ENCODE peak calls at places on chromosomes 3 and 15, in six cellular contexts. One of them, this sample, is unnamed. For H3K27me3, the result is how much of the 10 kb centered on the place peaks cover.

GRCh38 chr3:196287066-196287404 is 491 bp downstream of the PCYT1A start:
- DNase-seq in adrenal gland: no peak
- DNase-seq in pancreas: peak
- DNase-seq in HL-60: no peak
- DNase-seq in transverse colon: no peak
- DNase-seq in upper lobe of right lung: no peak
- DNase-seq in this sample: no peak

GRCh38 chr3:2511356-2511755 is 412.7 kb downstream of the CNTN4 start:
- DNase-seq in upper lobe of right lung: no peak
- DNase-seq in HL-60: no peak
- DNase-seq in pancreas: peak
- DNase-seq in adrenal gland: no peak
- DNase-seq in transverse colon: no peak
- DNase-seq in this sample: no peak

GRCh38 chr3:122066331-122067213 is 11.4 kb downstream of the CD86 start:
- DNase-seq in adrenal gland: no peak
- DNase-seq in upper lobe of right lung: no peak
- DNase-seq in transverse colon: no peak
- DNase-seq in HL-60: no peak
- DNase-seq in pancreas: no peak
- DNase-seq in this sample: no peak

GRCh38 chr3:54691230-54691900 is 236.5 kb downstream of the LRTM1 start:
- DNase-seq in upper lobe of right lung: no peak
- DNase-seq in HL-60: no peak
- DNase-seq in pancreas: peak
- DNase-seq in transverse colon: no peak
- DNase-seq in adrenal gland: no peak
- DNase-seq in this sample: no peak

GRCh38 chr15:97652700-97653167 is 307.8 kb upstream of the ARRDC4 start:
- DNase-seq in transverse colon: peak
- DNase-seq in upper lobe of right lung: no peak
- DNase-seq in adrenal gland: no peak
- DNase-seq in pancreas: no peak
- DNase-seq in HL-60: no peak
- DNase-seq in this sample: no peak

GRCh38 chr15:59143281-59143680 is 38.3 kb downstream of the CCNB2 start:
- DNase-seq in transverse colon: no peak
- DNase-seq in HL-60: no peak
- DNase-seq in upper lobe of right lung: no peak
- DNase-seq in pancreas: no peak
- DNase-seq in adrenal gland: no peak
- DNase-seq in this sample: no peak

GRCh38 chr3:150107429-150108175 is 136.9 kb upstream of the PFN2 start:
- DNase-seq in adrenal gland: no peak
- DNase-seq in transverse colon: no peak
- DNase-seq in upper lobe of right lung: no peak
- DNase-seq in pancreas: no peak
- DNase-seq in HL-60: no peak
- DNase-seq in this sample: no peak

GRCh38 chr3:195855471-195856409 is 44.0 kb upstream of the MUC4 start:
- DNase-seq in upper lobe of right lung: no peak
- DNase-seq in transverse colon: no peak
- DNase-seq in pancreas: no peak
- DNase-seq in adrenal gland: no peak
- DNase-seq in HL-60: no peak
- DNase-seq in this sample: no peak

GRCh38 chr3:123843668-123844067 is 40.5 kb downstream of the MYLK start:
- DNase-seq in HL-60: no peak
- DNase-seq in adrenal gland: no peak
- DNase-seq in pancreas: no peak
- DNase-seq in transverse colon: no peak
- DNase-seq in upper lobe of right lung: no peak
- DNase-seq in this sample: no peak

DNA sequence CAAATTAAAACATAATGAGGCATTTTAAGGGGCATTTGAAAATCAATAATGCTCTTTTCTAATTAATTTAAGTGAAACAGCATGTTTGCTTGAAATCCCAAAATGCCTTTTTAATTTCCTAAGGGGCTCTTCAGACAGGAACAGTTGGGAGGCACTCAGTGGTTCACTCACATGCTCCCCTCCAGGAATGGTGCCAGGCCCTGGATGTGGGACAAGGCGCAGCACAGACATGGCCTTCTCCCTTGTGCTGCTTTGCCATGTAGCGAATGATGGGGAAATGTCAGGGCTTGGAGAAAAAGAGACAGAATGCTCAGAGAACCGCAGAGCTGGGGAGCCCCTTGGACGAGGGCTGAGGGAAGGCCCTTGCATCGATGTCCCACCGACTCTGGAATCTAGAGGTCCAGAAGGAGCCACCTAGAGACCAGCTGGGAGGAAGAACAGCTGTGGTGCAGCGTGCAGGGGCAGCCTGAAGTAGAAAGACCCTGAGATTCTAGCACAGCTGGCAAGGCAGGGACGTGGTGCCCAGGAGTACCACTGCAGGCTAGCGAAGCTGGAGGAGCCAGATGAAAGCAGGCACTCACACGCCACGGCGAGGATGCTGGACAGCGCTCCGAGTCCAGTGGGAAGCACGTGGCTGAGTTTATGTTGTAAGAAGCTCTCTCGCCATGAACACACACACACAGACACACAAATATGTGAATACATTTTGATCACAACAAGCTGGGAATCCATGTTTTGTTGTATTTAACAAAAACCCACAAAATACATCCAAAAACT is 27.0 kb downstream of the NSMCE3 start:
- DNase-seq in adrenal gland: no peak
- DNase-seq in upper lobe of right lung: no peak
- DNase-seq in pancreas: no peak
- DNase-seq in HL-60: no peak
- DNase-seq in transverse colon: no peak
- DNase-seq in this sample: no peak
- H3K27me3 ChIP-seq in adrenal gland: under half
- H3K27me3 ChIP-seq in upper lobe of right lung: under half
- H3K27me3 ChIP-seq in pancreas: under half
- H3K27me3 ChIP-seq in HL-60: under half
- H3K27me3 ChIP-seq in transverse colon: under half
- H3K27me3 ChIP-seq in this sample: under half

GRCh38 chr3:192914873-192915272 is 2.8 kb downstream of the MB21D2 start:
- DNase-seq in pancreas: no peak
- DNase-seq in HL-60: no peak
- DNase-seq in upper lobe of right lung: no peak
- DNase-seq in transverse colon: no peak
- DNase-seq in adrenal gland: no peak
- DNase-seq in this sample: no peak

GRCh38 chr3:192915724-192916123 is 1.9 kb downstream of the MB21D2 start:
- DNase-seq in upper lobe of right lung: no peak
- DNase-seq in pancreas: no peak
- DNase-seq in transverse colon: no peak
- DNase-seq in adrenal gland: no peak
- DNase-seq in HL-60: no peak
- DNase-seq in this sample: no peak

GRCh38 chr3:192913540-192913939 is 4.1 kb downstream of the MB21D2 start:
- DNase-seq in HL-60: no peak
- DNase-seq in adrenal gland: no peak
- DNase-seq in pancreas: no peak
- DNase-seq in transverse colon: no peak
- DNase-seq in upper lobe of right lung: no peak
- DNase-seq in this sample: no peak

GRCh38 chr3:192916455-192917257 is 1.0 kb downstream of the MB21D2 start:
- DNase-seq in adrenal gland: peak
- DNase-seq in HL-60: no peak
- DNase-seq in transverse colon: peak
- DNase-seq in upper lobe of right lung: peak
- DNase-seq in pancreas: peak
- DNase-seq in this sample: peak

DNA sequence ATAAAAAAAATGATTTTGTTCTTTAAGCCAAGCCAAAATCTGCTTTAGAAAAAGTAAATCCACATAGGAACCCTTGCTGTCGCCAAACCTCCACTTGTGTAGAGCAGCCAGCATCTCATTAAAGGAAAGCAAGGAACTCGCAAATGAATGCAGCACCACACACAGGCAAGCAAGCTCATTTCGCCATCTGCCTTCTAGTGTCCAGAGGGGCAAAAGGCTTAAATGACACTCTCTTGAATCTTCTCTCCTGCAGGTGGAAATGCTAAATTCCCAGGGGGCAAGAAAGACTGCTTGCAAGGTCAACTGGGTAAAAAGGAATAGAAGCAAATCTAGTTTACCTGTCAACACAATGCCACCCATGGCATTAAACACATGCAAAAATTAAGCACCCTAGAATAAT is 2.4 kb downstream of the MB21D2 start:
- DNase-seq in adrenal gland: no peak
- DNase-seq in transverse colon: no peak
- DNase-seq in HL-60: no peak
- DNase-seq in upper lobe of right lung: no peak
- DNase-seq in pancreas: no peak
- DNase-seq in this sample: peak
- TF ChIP-seq CTCF in adrenal gland: no peak
- TF ChIP-seq CTCF in transverse colon: no peak
- TF ChIP-seq CTCF in HL-60: no peak
- TF ChIP-seq CTCF in upper lobe of right lung: no peak
- TF ChIP-seq CTCF in pancreas: no peak
- TF ChIP-seq CTCF in this sample: peak

GRCh38 chr3:74613060-74613459 is 1.4 kb downstream of the CNTN3 start:
- DNase-seq in adrenal gland: no peak
- DNase-seq in upper lobe of right lung: no peak
- DNase-seq in pancreas: no peak
- DNase-seq in transverse colon: no peak
- DNase-seq in HL-60: no peak
- DNase-seq in this sample: no peak

GRCh38 chr3:74607803-74608202 is 6.7 kb downstream of the CNTN3 start:
- DNase-seq in transverse colon: no peak
- DNase-seq in upper lobe of right lung: no peak
- DNase-seq in HL-60: no peak
- DNase-seq in pancreas: no peak
- DNase-seq in adrenal gland: no peak
- DNase-seq in this sample: no peak

GRCh38 chr3:74614133-74614967 is at the start of gene CNTN3:
- DNase-seq in adrenal gland: no peak
- DNase-seq in upper lobe of right lung: peak
- DNase-seq in HL-60: no peak
- DNase-seq in pancreas: peak
- DNase-seq in transverse colon: peak
- DNase-seq in this sample: no peak

GRCh38 chr3:74617786-74618185 is 3.3 kb upstream of the CNTN3 start:
- DNase-seq in pancreas: no peak
- DNase-seq in transverse colon: no peak
- DNase-seq in HL-60: no peak
- DNase-seq in adrenal gland: no peak
- DNase-seq in upper lobe of right lung: no peak
- DNase-seq in this sample: no peak

DNA sequence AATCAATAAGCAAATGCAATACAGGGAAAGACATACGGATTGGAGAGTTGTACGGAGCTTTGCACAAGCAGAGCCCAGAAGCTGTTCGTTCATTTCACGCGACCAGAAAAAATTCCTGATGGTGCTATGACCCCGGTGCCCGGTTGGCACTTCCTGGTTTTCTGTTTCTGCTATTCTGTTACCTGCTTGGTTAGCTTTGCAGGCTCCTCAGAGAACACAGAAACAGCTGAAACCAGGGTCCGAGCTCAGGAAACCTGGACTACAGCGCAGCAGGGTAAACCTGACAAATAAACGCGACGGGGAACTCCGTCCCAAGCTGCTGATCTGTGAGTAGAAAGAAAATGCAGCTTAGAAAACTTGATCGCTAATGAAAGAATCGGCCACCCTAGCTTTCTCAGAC is 893 bp downstream of the CNTN3 start:
- DNase-seq in pancreas: no peak
- DNase-seq in upper lobe of right lung: no peak
- DNase-seq in transverse colon: peak
- DNase-seq in HL-60: no peak
- DNase-seq in adrenal gland: no peak
- DNase-seq in this sample: no peak
- H3K4me3 ChIP-seq in pancreas: peak
- H3K4me3 ChIP-seq in upper lobe of right lung: peak
- H3K4me3 ChIP-seq in transverse colon: peak
- H3K4me3 ChIP-seq in HL-60: no peak
- H3K4me3 ChIP-seq in adrenal gland: no peak
- H3K4me3 ChIP-seq in this sample: no peak

DNA sequence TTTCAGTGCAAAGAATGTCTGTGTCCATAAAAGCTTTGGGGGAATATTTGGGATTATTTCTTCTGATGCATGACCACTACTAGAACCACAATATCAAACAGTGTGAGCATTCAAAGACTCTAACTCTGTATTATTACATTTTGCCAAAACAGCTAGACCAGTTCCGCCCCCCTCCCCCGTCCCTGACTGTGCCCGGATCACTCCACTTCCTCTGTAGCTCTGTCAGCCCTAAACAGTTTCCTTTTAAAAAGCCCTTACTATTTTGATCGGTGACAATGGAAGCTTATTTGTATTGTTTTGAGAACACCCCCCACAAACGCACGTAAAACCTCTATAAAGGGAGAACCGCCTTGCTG is 36.6 kb upstream of the EPHB3 start:
- DNase-seq in HL-60: no peak
- DNase-seq in pancreas: no peak
- DNase-seq in adrenal gland: no peak
- DNase-seq in upper lobe of right lung: no peak
- DNase-seq in transverse colon: no peak
- DNase-seq in this sample: no peak
- H3K27me3 ChIP-seq in HL-60: under half
- H3K27me3 ChIP-seq in pancreas: under half
- H3K27me3 ChIP-seq in adrenal gland: under half
- H3K27me3 ChIP-seq in upper lobe of right lung: half or more
- H3K27me3 ChIP-seq in transverse colon: half or more
- H3K27me3 ChIP-seq in this sample: under half

GRCh38 chr3:194587438-194587931 is 45.7 kb downstream of the TMEM44 start:
- DNase-seq in upper lobe of right lung: no peak
- DNase-seq in transverse colon: no peak
- DNase-seq in pancreas: no peak
- DNase-seq in HL-60: no peak
- DNase-seq in adrenal gland: peak
- DNase-seq in this sample: no peak

GRCh38 chr3:194588741-194589140 is 44.5 kb downstream of the TMEM44 start:
- DNase-seq in pancreas: no peak
- DNase-seq in upper lobe of right lung: no peak
- DNase-seq in adrenal gland: no peak
- DNase-seq in transverse colon: no peak
- DNase-seq in HL-60: no peak
- DNase-seq in this sample: no peak

GRCh38 chr3:194588236-194588635 is 45.0 kb downstream of the TMEM44 start:
- DNase-seq in upper lobe of right lung: no peak
- DNase-seq in transverse colon: no peak
- DNase-seq in HL-60: no peak
- DNase-seq in pancreas: no peak
- DNase-seq in adrenal gland: no peak
- DNase-seq in this sample: no peak

GRCh38 chr3:194596906-194597305 is 36.3 kb downstream of the TMEM44 start:
- DNase-seq in upper lobe of right lung: no peak
- DNase-seq in HL-60: no peak
- DNase-seq in adrenal gland: no peak
- DNase-seq in pancreas: no peak
- DNase-seq in transverse colon: no peak
- DNase-seq in this sample: no peak

GRCh38 chr3:194592798-194593752 is 40.1 kb downstream of the TMEM44 start:
- DNase-seq in adrenal gland: no peak
- DNase-seq in upper lobe of right lung: no peak
- DNase-seq in transverse colon: no peak
- DNase-seq in pancreas: no peak
- DNase-seq in HL-60: no peak
- DNase-seq in this sample: no peak
- TF ChIP-seq CTCF in adrenal gland: no peak
- TF ChIP-seq CTCF in upper lobe of right lung: no peak
- TF ChIP-seq CTCF in transverse colon: no peak
- TF ChIP-seq CTCF in pancreas: no peak
- TF ChIP-seq CTCF in HL-60: no peak
- TF ChIP-seq CTCF in this sample: no peak